ENCODE peak calls at places on chromosomes 1 and 21, in five cellular contexts. Q is Peyer's patch, C is WTC11, T is pancreas, J is lower lobe of right lung. A is an unnamed sample.

GRCh38 chr1:234721476-234722266 is 111.7 kb upstream of the IRF2BP2 start:
- DNase-seq in Q (no peak), C (no peak), T (no peak), J (no peak), A (no peak)

GRCh38 chr1:234851450-234852438 is 241.8 kb upstream of the IRF2BP2 start:
- DNase-seq in Q (no peak), C (no peak), T (no peak), J (peak), A (peak)

GRCh38 chr1:197481101-197481500 is 213.0 kb downstream of the CRB1 start:
- DNase-seq in Q (no peak), C (no peak), T (no peak), J (no peak), A (no peak)

GRCh38 chr1:208569181-208569580 is 325.0 kb upstream of the PLXNA2 start:
- DNase-seq in Q (no peak), C (no peak), T (no peak), J (no peak), A (no peak)

GRCh38 chr1:162538815-162539431 is 22.6 kb upstream of the UAP1 start:
- DNase-seq in Q (no peak), C (no peak), T (no peak), J (no peak), A (no peak)

GRCh38 chr1:167270230-167270817 is 49.6 kb downstream of the POU2F1 start:
- DNase-seq in Q (no peak), C (no peak), T (no peak), J (no peak), A (no peak)

GRCh38 chr1:18480315-18481189 is at the start of gene KLHDC7A:
- DNase-seq in Q (no peak), C (peak), T (peak), J (peak), A (no peak)

GRCh38 chr1:3539707-3540425 is 71.4 kb downstream of the MEGF6 start:
- DNase-seq in Q (no peak), C (no peak), T (no peak), J (no peak), A (no peak)

GRCh38 chr1:55206210-55206609 is 9.0 kb downstream of the USP24 start:
- DNase-seq in Q (no peak), C (no peak), T (no peak), J (no peak), A (no peak)

GRCh38 chr1:168582690-168583325 is 6.4 kb downstream of the XCL1 start:
- DNase-seq in Q (no peak), C (no peak), T (no peak), J (no peak), A (no peak)

GRCh38 chr1:16248603-16249534 is 11.9 kb upstream of the CPLANE2 start:
- DNase-seq in Q (peak), C (no peak), T (peak), J (peak), A (no peak)

GRCh38 chr1:152347116-152347728 is 12.6 kb downstream of the FLG2 start:
- DNase-seq in Q (no peak), C (peak), T (no peak), J (no peak), A (peak)

GRCh38 chr1:1240348-1240732 is 6.2 kb downstream of the C1QTNF12 start:
- DNase-seq in Q (no peak), C (no peak), T (no peak), J (no peak), A (no peak)

GRCh38 chr1:12107718-12108117 is 44.6 kb downstream of the TNFRSF8 start:
- DNase-seq in Q (no peak), C (no peak), T (no peak), J (no peak), A (no peak)

GRCh38 chr1:69315823-69316222 is 251.9 kb upstream of the LRRC7 start:
- DNase-seq in Q (no peak), C (no peak), T (no peak), J (no peak), A (peak)

GRCh38 chr1:179046808-179047636 is 21.3 kb downstream of the FAM20B start:
- DNase-seq in Q (no peak), C (no peak), T (no peak), J (no peak), A (no peak)

GRCh38 chr1:39272027-39272790 is 67.7 kb downstream of the MACF1 start:
- DNase-seq in Q (peak), C (no peak), T (peak), J (no peak), A (peak)

GRCh38 chr1:39272791-39273071 is 68.2 kb downstream of the MACF1 start:
- DNase-seq in Q (no peak), C (no peak), T (no peak), J (no peak), A (no peak)

GRCh38 chr1:39270368-39270767 is 65.9 kb downstream of the MACF1 start:
- DNase-seq in Q (no peak), C (no peak), T (no peak), J (no peak), A (no peak)

GRCh38 chr1:39277876-39278275 is 73.4 kb downstream of the MACF1 start:
- DNase-seq in Q (no peak), C (no peak), T (no peak), J (no peak), A (no peak)

DNA sequence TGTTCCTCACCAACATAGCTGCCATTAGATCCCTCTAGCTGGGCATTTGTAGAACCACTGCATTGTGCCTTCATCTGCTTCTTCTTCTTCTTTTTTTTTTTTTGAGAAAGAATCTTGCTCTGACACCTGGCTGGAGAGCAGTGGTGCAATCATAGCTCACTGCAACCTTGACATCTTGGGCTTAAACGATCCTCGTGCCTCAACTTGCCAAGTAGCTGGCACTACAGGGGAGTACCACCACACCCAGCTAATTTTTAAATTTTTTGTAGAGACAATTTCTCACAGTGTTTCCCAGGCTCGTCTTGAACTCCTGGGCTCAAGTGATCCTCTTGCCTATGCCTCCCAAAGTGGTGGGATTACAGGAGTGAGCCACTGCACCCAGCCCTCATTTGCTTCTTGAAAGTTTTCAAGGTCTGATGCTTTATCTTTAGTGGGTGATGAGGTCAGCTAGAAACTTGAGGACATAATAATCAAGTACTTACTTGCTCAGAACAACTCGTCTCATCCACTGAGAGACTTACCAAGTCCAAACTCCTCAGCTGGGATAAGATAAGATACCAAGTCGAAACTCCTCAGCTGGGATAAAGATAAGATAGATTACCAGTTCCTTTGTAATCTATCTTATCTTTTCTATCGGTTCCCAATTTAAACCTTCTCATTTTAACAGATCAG is 71.5 kb downstream of the MACF1 start:
- DNase-seq in Q (no peak), C (no peak), T (no peak), J (no peak), A (no peak)
- TF ChIP-seq CTCF in Q (no peak), C (no peak), T (no peak), J (no peak), A (no peak)

GRCh38 chr1:230064283-230064682 is 2.8 kb upstream of the GALNT2 start:
- DNase-seq in Q (no peak), C (no peak), T (no peak), J (no peak), A (no peak)

GRCh38 chr1:230067871-230068814 is 1.1 kb downstream of the GALNT2 start:
- DNase-seq in Q (peak), C (peak), T (peak), J (peak), A (peak)

GRCh38 chr1:230066466-230067404 is at the start of gene GALNT2:
- DNase-seq in Q (peak), C (peak), T (peak), J (peak), A (peak)

GRCh38 chr1:230067441-230067870 is 418 bp downstream of the GALNT2 start:
- DNase-seq in Q (peak), C (peak), T (peak), J (peak), A (no peak)

GRCh38 chr1:230066036-230066435 is 1.0 kb upstream of the GALNT2 start:
- DNase-seq in Q (no peak), C (no peak), T (no peak), J (no peak), A (no peak)
- TF ChIP-seq CTCF in Q (no peak), C (no peak), T (no peak), J (no peak), A (no peak)

GRCh38 chr1:95309031-95309459 is 75.0 kb downstream of the RWDD3 start:
- DNase-seq in Q (no peak), C (peak), T (no peak), J (no peak), A (peak)
- TF ChIP-seq CTCF in Q (peak), C (peak), T (no peak), J (peak), A (peak)

GRCh38 chr21:32364387-32364786 is 28.4 kb downstream of the URB1 start:
- DNase-seq in Q (no peak), C (no peak), T (no peak), J (no peak), A (no peak)

GRCh38 chr21:32356874-32357395 is 35.9 kb downstream of the URB1 start:
- DNase-seq in Q (no peak), C (no peak), T (no peak), J (no peak), A (no peak)

GRCh38 chr21:32364801-32365200 is 28.0 kb downstream of the URB1 start:
- DNase-seq in Q (no peak), C (no peak), T (no peak), J (no peak), A (no peak)

GRCh38 chr21:32360401-32360981 is 32.3 kb downstream of the URB1 start:
- DNase-seq in Q (no peak), C (no peak), T (no peak), J (no peak), A (no peak)

GRCh38 chr21:32359719-32360260 is 33.0 kb downstream of the URB1 start:
- DNase-seq in Q (no peak), C (no peak), T (no peak), J (no peak), A (no peak)
- TF ChIP-seq CTCF in Q (no peak), C (no peak), T (no peak), J (no peak), A (no peak)

DNA sequence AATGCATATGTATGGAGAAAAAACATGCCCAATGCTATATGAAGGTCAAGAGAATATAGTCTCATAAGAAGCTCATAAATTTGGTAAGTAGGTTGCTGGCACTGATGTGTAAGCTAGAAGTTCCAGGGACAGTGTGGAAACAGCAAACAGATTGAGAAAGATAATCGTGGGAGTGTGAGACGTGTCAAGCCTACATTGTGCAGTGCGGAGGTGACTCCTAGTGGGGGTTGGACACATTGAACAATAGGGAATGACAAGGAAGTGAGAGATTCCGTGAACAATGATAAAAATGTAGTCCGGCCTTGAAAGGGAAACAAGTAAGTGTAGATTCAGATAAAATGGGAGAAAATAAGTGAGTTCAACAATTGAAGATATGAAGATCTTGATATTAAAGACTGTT is 788.4 kb upstream of the PRMT6 start:
- DNase-seq in Q (no peak), C (peak), T (no peak), J (no peak), A (no peak)
- TF ChIP-seq CTCF in Q (no peak), C (no peak), T (no peak), J (no peak), A (peak)

A was measured in glutamatergic neuron.